ENCODE peak calls at places on chromosomes 6 and 20, in four cellular contexts. D is lower lobe of right lung, K is HFF-Myc, J is ovary. X is an unnamed sample.

GRCh38 chr6:98272061-98272460 is 562.3 kb upstream of the POU3F2 start:
- DNase-seq in D (no peak), K (no peak), J (no peak), X (no peak)

GRCh38 chr20:33862709-33863403 is 51.7 kb downstream of the CHMP4B start:
- DNase-seq in D (peak), K (peak), J (peak), X (peak)

GRCh38 chr6:109503327-109504224 is 20.6 kb upstream of the ZBTB24 start:
- DNase-seq in D (no peak), K (no peak), J (no peak), X (no peak)

GRCh38 chr6:78436335-78436734 is 431.0 kb upstream of the IRAK1BP1 start:
- DNase-seq in D (no peak), K (peak), J (no peak), X (peak)

GRCh38 chr6:112027942-112028674 is 25.8 kb upstream of the CCN6 start:
- DNase-seq in D (no peak), K (peak), J (no peak), X (no peak)

GRCh38 chr20:45432294-45432693 is 16.4 kb downstream of the PIGT start:
- DNase-seq in D (no peak), K (no peak), J (no peak), X (no peak)

GRCh38 chr6:131754715-131755567 is 44.1 kb upstream of the CTAGE9 start:
- DNase-seq in D (no peak), K (no peak), J (no peak), X (no peak)

GRCh38 chr20:37986873-37987601 is 46.2 kb downstream of the TTI1 start:
- DNase-seq in D (peak), K (no peak), J (no peak), X (peak)

GRCh38 chr20:32252189-32252588 is 25.3 kb upstream of the KIF3B start:
- DNase-seq in D (no peak), K (no peak), J (no peak), X (no peak)

GRCh38 chr6:21664263-21665081 is 70.9 kb downstream of the SOX4 start:
- DNase-seq in D (peak), K (no peak), J (peak), X (peak)

GRCh38 chr6:155968921-155969320 is 513.3 kb upstream of the NOX3 start:
- DNase-seq in D (no peak), K (no peak), J (no peak), X (no peak)

GRCh38 chr20:35270021-35270902 is 7.7 kb downstream of the MMP24OS start:
- DNase-seq in D (peak), K (no peak), J (no peak), X (no peak)

GRCh38 chr20:33127422-33128097 is 40.4 kb upstream of the BPIFA2 start:
- DNase-seq in D (no peak), K (no peak), J (no peak), X (no peak)

DNA sequence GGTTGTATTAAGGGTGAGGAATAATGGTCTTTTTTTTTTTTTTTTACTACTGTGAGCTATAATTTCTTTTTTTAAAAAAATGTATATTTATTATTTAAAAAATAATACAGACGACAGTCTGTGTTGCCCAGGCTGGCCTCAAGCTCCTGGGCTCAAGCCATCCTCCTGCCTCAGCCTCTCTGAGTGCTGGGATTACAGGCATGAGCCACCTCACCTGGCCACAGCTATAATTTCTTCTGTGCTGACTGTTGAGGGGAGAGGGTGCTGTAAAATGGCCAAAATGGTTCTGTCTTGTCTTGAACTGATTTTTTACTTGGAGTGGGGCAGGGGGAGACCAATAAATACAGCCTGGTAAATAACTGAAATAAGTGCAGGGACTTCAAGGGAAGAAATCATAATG is 3.6 kb downstream of the SRSF3 start:
- DNase-seq in D (no peak), K (no peak), J (no peak), X (no peak)
- H3K4me3 ChIP-seq in D (peak), K (peak), J (peak), X (peak)

DNA sequence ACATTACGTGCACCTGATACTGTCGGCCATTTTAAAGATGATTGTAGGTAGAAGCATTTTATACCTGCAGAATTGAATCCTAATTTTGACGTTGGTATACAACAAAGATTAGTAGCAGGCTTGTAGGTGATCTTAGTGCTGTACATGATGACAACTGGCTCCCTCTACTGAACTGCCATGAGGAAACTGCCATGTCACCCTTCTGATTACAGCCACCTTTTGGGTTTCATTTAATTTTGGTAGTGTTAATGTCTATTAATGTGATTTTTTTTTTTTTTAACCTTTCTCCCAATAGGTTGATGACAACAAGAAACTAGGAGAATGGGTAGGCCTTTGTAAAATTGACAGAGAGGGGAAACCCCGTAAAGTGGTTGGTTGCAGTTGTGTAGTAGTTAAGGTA is 2.3 kb downstream of the RPS12 start:
- DNase-seq in D (no peak), K (no peak), J (no peak), X (no peak)
- TF ChIP-seq CTCF in D (no peak), K (no peak), J (no peak), X (no peak)

GRCh38 chr6:27073441-27073840 is 174.1 kb upstream of the PRSS16 start:
- DNase-seq in D (no peak), K (no peak), J (no peak), X (no peak)

GRCh38 chr6:27081931-27082330 is 165.6 kb upstream of the PRSS16 start:
- DNase-seq in D (no peak), K (no peak), J (no peak), X (no peak)

GRCh38 chr6:27081188-27081587 is 166.3 kb upstream of the PRSS16 start:
- DNase-seq in D (no peak), K (no peak), J (no peak), X (no peak)

GRCh38 chr6:27076116-27076515 is 171.4 kb upstream of the PRSS16 start:
- DNase-seq in D (no peak), K (no peak), J (no peak), X (no peak)

GRCh38 chr6:27078734-27079357 is 168.7 kb upstream of the PRSS16 start:
- DNase-seq in D (no peak), K (no peak), J (no peak), X (peak)
- H3K4me3 ChIP-seq in D (peak), K (no peak), J (no peak), X (peak)

DNA sequence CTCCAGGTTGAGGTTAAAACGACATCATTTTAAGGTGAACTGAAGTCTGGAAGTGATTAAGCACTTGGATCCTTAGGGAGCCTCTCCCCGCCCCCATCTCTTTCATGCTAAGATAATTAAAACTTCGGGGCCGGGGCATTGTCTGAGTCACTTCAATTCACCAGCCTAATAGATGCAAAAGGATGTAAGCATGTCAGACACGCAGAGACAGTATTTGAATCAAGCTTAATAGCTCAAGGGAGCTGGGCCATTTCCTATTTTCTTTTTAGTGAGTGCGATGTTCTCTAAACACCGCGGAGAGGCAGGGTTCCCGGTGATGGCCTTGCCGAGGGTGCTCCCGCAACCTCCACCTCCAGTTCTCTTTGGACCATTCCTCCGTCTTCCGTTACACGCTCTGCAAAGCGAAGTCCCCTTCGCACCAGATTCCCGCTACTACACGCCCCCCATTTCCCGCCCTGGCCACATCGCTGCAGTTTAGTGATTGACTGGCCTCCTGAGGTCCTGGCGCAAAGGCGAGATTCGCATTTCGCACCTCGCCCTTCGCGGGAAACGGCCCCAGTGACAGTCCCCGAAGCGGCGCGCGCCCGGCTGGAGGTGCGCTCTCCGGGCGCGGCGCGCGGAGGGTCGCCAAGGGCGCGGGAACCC is 516 bp upstream of the IRF4 start:
- DNase-seq in D (no peak), K (no peak), J (no peak), X (no peak)
- TF ChIP-seq CTCF in D (no peak), K (no peak), J (no peak), X (no peak)

DNA sequence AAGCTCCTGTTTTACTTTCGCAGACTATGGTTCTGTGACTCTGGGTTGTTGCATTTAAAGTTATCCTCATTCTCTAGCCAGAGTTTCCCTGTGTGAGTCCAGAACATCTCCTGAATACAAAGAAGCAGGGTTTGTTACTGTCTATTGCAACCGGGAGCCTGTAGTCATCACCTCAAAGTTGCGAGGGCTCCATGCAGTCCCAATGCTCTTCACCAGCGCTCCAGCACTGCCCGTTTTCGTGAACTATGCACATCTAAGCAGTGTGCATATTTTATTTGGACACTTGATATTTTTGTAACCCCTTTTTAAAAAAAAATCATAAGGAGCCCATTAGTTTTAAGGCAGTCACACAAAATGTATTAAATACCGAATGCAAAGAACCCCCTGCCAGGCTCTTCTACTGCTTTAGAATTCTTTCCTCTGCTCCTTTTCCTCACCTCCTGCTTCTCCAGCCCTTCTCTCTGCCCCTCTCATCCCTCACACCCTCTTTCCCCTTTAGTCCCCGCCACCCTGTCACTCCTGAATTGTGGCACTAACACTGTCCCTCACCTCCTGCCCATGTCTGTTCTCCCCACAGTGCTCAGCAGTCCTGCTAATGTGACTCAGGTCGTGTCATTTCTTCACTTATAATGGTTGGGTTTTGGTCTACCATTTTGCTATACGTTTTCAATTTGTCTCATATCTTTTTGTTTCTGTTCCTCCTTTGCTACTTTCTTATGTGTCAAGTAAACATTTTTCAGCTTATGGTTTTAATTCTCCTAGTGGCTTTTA is 1.1 kb upstream of the HLA-C start:
- DNase-seq in D (no peak), K (no peak), J (no peak), X (no peak)
- H3K4me3 ChIP-seq in D (peak), K (no peak), J (no peak), X (no peak)

GRCh38 chr6:5076931-5077330 is 8.2 kb upstream of the PPP1R3G start:
- DNase-seq in D (no peak), K (no peak), J (no peak), X (no peak)
- TF ChIP-seq CTCF in D (no peak), K (no peak), J (no peak), X (no peak)

GRCh38 chr6:28537509-28538140 is 11.9 kb downstream of the GPX5 start:
- DNase-seq in D (no peak), K (peak), J (no peak), X (peak)
- H3K4me3 ChIP-seq in D (no peak), K (peak), J (no peak), X (peak)

GRCh38 chr6:111002350-111002749 is 20.5 kb downstream of the RPF2 start:
- DNase-seq in D (no peak), K (no peak), J (no peak), X (no peak)

GRCh38 chr6:110996661-110997060 is 14.8 kb downstream of the RPF2 start:
- DNase-seq in D (no peak), K (no peak), J (no peak), X (no peak)

DNA sequence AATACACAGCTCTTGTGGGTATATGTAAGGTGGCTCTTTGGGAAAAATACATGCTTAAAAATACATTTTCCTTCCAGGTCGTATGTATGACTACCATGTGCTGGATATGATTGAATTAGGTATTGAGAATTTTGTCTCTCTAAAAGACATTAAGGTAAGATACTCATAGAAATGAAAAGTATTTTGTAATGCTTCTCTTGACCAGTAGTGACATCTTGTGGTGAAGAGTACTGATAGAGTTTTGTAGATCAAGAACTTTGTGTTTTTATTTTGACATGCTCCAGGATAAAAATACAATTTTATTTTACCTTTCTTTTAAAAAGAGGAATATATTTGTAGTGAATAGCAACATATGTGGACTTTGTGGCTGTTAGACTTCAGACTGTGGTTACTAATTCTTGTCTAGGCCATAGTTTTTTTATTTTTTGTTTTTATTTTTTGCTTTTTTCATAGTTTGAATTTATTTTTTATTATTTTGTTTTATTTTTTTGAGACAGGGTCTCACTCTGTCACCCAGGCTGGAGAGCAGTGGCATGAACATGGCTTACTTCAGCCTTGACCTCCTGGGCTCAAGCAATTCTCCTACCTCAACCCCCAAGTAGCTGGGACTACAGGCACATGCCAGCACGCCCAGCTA is 17.9 kb downstream of the RPF2 start:
- DNase-seq in D (no peak), K (no peak), J (no peak), X (peak)
- TF ChIP-seq CTCF in D (peak), K (no peak), J (no peak), X (peak)

X was measured in astrocyte of the spinal cord.